ENCODE peak calls at places on chromosomes 3 and 15, in ten cellular contexts. M is adrenal gland, O is Panc1, A is MCF 10A, B is astrocyte of the spinal cord, W is epithelial cell of esophagus, D is hepatocyte, L is astrocyte, Z is endothelial cell of umbilical vein, J is AG04450. S is an unnamed sample.

GRCh38 chr15:66876423-66876730 is 174.3 kb downstream of the SMAD6 start:
- DNase-seq in L (no peak), Z (no peak), D (no peak), O (no peak), A (no peak), J (no peak), B (no peak), W (no peak), M (no peak), S (no peak)

GRCh38 chr15:80876034-80876433 is 96.9 kb downstream of the CEMIP start:
- DNase-seq in Z (no peak), J (no peak), D (no peak), O (no peak), L (peak; percentile 18), A (no peak), M (no peak), B (no peak), W (no peak), S (no peak)

GRCh38 chr15:54941417-54941816 is 255.3 kb downstream of the RSL24D1 start:
- DNase-seq in W (no peak), D (no peak), J (no peak), M (no peak), A (peak; percentile 53), L (no peak), B (no peak), O (no peak), Z (no peak), S (no peak)

GRCh38 chr15:82871577-82872484 is 62.4 kb downstream of the WHAMM start:
- DNase-seq in Z (no peak), M (no peak), J (no peak), L (no peak), O (no peak), D (no peak), W (no peak), B (no peak), A (no peak), S (no peak)

GRCh38 chr15:74891469-74891868 is 1.6 kb downstream of the MPI start:
- DNase-seq in Z (no peak), M (no peak), O (no peak), A (no peak), L (no peak), D (no peak), W (peak; percentile 42), J (no peak), B (no peak), S (no peak)

GRCh38 chr15:27804569-27805260 is 294.4 kb downstream of the OCA2 start:
- DNase-seq in W (no peak), O (no peak), J (no peak), M (no peak), B (no peak), A (no peak), L (no peak), D (no peak), Z (no peak), S (no peak)

GRCh38 chr3:43512749-43513404 is 108.9 kb downstream of the ANO10 start:
- DNase-seq in O (no peak), M (no peak), Z (no peak), A (no peak), D (no peak), L (no peak), B (peak; percentile 21), W (peak; percentile 36), J (no peak), S (no peak)

GRCh38 chr3:13518516-13519351 is 30.2 kb upstream of the FBLN2 start:
- DNase-seq in A (no peak), M (no peak), O (no peak), L (no peak), J (no peak), Z (no peak), B (peak; percentile 39), D (no peak), W (no peak), S (no peak)

GRCh38 chr15:31782951-31783350 is 247.4 kb upstream of the CHRNA7 start:
- DNase-seq in L (no peak), J (no peak), A (no peak), M (no peak), Z (no peak), O (no peak), W (no peak), B (no peak), D (no peak), S (no peak)

GRCh38 chr15:33313491-33313890 is 2.7 kb downstream of the RYR3 start:
- DNase-seq in J (no peak), W (peak; percentile 52), A (peak; percentile 16), D (no peak), M (no peak), L (no peak), Z (no peak), B (no peak), O (no peak), S (no peak)

GRCh38 chr15:85726446-85726845 is 68.3 kb downstream of the KLHL25 start:
- DNase-seq in Z (no peak), D (no peak), O (no peak), J (no peak), W (no peak), M (no peak), B (no peak), L (no peak), A (no peak), S (no peak)

GRCh38 chr15:89647191-89647851 is 7.9 kb downstream of the KIF7 start:
- DNase-seq in M (peak; percentile 90), J (no peak), O (peak; percentile 22), A (peak; percentile 63), Z (peak; percentile 56), W (peak; percentile 54), L (no peak), B (peak; percentile 36), D (peak; percentile 79), S (peak; percentile 93)

GRCh38 chr3:124985358-124985757 is 50.8 kb upstream of the MUC13 start:
- DNase-seq in M (no peak), L (peak; percentile 75), J (peak; percentile 42), W (peak; percentile 66), B (peak; percentile 33), A (peak; percentile 78), Z (no peak), D (peak; percentile 40), O (no peak), S (no peak)

GRCh38 chr3:124982855-124983254 is 48.3 kb upstream of the MUC13 start:
- DNase-seq in O (no peak), A (no peak), Z (no peak), D (no peak), M (no peak), W (no peak), B (no peak), L (no peak), J (no peak), S (no peak)

GRCh38 chr3:124981472-124981871 is 46.9 kb upstream of the MUC13 start:
- DNase-seq in Z (no peak), D (peak; percentile 54), J (no peak), O (no peak), B (no peak), M (no peak), W (no peak), L (no peak), A (no peak), S (no peak)

GRCh38 chr3:124984754-124985153 is 50.2 kb upstream of the MUC13 start:
- DNase-seq in B (no peak), Z (no peak), A (no peak), M (no peak), D (no peak), J (no peak), O (no peak), W (no peak), L (no peak), S (no peak)

GRCh38 chr3:124986153-124987143 is 51.9 kb upstream of the MUC13 start:
- DNase-seq in D (peak; percentile 42), J (peak; percentile 69), A (peak; percentile 92), Z (peak; percentile 52), W (peak; percentile 79), B (peak; percentile 90), L (peak; percentile 96), M (peak; percentile 69), O (no peak), S (peak; percentile 54)
- TF ChIP-seq CTCF in D (peak; percentile 55), J (peak; percentile 52), A (peak; percentile 36), Z (peak; percentile 37), W (peak; percentile 45), B (peak; percentile 56), L (peak; percentile 50), M (peak; percentile 38), O (peak; percentile 88), S (peak; percentile 43)

GRCh38 chr3:57078366-57079220 is 18.1 kb downstream of the SPATA12 start:
- DNase-seq in L (peak; percentile 41), O (no peak), M (peak; percentile 84), D (peak; percentile 74), A (peak; percentile 33), W (peak; percentile 42), B (peak; percentile 41), Z (peak; percentile 45), J (no peak), S (peak; percentile 77)
- TF ChIP-seq CTCF in L (no peak), O (peak; percentile 29), M (peak; percentile 15), D (peak; percentile 23), A (no peak), W (no peak), B (peak; percentile 17), Z (no peak), J (peak; percentile 16), S (no peak)

DNA sequence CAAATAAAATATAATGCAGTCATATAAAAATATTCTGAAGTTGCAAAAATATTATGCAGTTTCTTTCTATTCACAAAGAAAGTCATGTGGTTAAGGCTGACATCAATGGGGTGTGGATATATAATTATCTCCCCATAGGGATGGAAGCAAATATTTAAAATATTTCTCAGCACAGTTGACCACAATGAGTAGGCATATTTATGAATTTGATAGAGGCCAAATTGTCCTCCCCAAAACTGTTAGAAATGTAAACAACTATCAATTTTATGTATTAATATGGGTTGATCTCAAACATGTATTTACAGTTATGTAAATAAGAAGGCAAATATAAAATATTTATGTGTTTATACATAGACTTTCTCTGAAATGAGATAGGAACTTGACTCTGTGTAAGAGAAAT is 246.0 kb upstream of the CBLB start:
- DNase-seq in L (peak; percentile 55), O (no peak), W (peak; percentile 22), Z (no peak), J (no peak), D (no peak), B (peak; percentile 27), A (no peak), M (no peak), S (no peak)
- TF ChIP-seq CTCF in L (no peak), O (no peak), W (no peak), Z (no peak), J (no peak), D (no peak), B (no peak), A (no peak), M (no peak), S (no peak)

GRCh38 chr3:9800529-9800928 is 7.6 kb downstream of the ARPC4 start:
- DNase-seq in L (no peak), J (no peak), O (no peak), B (no peak), A (no peak), Z (no peak), M (no peak), W (no peak), D (no peak), S (no peak)
- TF ChIP-seq CTCF in L (peak; percentile 15), J (peak; percentile 44), O (no peak), B (peak; percentile 41), A (no peak), Z (peak; percentile 12), M (peak; percentile 2), W (peak; percentile 29), D (peak; percentile 30), S (no peak)